ENCODE peak calls at places on chromosomes 5 and 9, in six cellular contexts. L is effector memory CD8-positive, alpha-beta T cell; W is AG08395; J is C1 segment of cervical spinal cord; E is upper lobe of right lung; I is T47D. H is an unnamed sample.
A peak's percentile ranks its signal among the peaks of the same experiment; 100 is the strongest.

GRCh38 chr5:15116996-15117395 is 245.4 kb upstream of the ANKH start:
- DNase-seq in L (no peak), W (no peak), J (no peak), E (no peak), I (no peak), H (no peak)

GRCh38 chr9:15239816-15240215 is 67.2 kb downstream of the TTC39B start:
- DNase-seq in L (no peak), W (peak; percentile 40), J (no peak), E (no peak), I (no peak), H (peak; percentile 56)

GRCh38 chr9:123327697-123328100 is 28.3 kb upstream of the CRB2 start:
- DNase-seq in L (no peak), W (no peak), J (no peak), E (peak; percentile 82), I (peak; percentile 51), H (no peak)

GRCh38 chr9:122001491-122002201 is 91.5 kb downstream of the TTLL11 start:
- DNase-seq in L (no peak), W (no peak), J (no peak), E (no peak), I (no peak), H (no peak)

GRCh38 chr9:95509851-95510529 is 6.8 kb downstream of the PTCH1 start:
- DNase-seq in L (no peak), W (no peak), J (no peak), E (no peak), I (no peak), H (no peak)

GRCh38 chr5:4189317-4189716 is 593.7 kb downstream of the IRX1 start:
- DNase-seq in L (no peak), W (no peak), J (no peak), E (no peak), I (no peak), H (no peak)

GRCh38 chr5:37839441-37840035 is 303 bp downstream of the GDNF start:
- DNase-seq in L (no peak), W (peak; percentile 65), J (no peak), E (peak; percentile 63), I (peak; percentile 74), H (peak; percentile 36)

GRCh38 chr9:104992696-104993095 is 64.7 kb upstream of the ABCA1 start:
- DNase-seq in L (no peak), W (no peak), J (no peak), E (no peak), I (no peak), H (no peak)

GRCh38 chr5:75663621-75664285 is 52.5 kb downstream of the ANKDD1B start:
- DNase-seq in L (no peak), W (no peak), J (no peak), E (no peak), I (no peak), H (no peak)

GRCh38 chr5:135433626-135434426 is 13.3 kb downstream of the DCANP1 start:
- DNase-seq in L (no peak), W (no peak), J (no peak), E (no peak), I (no peak), H (peak; percentile 26)

GRCh38 chr9:71925834-71926233 is 14.4 kb downstream of the C9orf85 start:
- DNase-seq in L (no peak), W (no peak), J (no peak), E (no peak), I (no peak), H (no peak)

GRCh38 chr5:177546262-177546741 is 8.1 kb downstream of the FAM193B start:
- DNase-seq in L (no peak), W (peak; percentile 93), J (no peak), E (no peak), I (no peak), H (peak; percentile 98)

GRCh38 chr5:96141749-96142148 is 180.1 kb upstream of the ELL2 start:
- DNase-seq in L (no peak), W (no peak), J (no peak), E (no peak), I (no peak), H (no peak)

GRCh38 chr5:10645146-10645545 is 81.3 kb downstream of the ANKRD33B start:
- DNase-seq in L (no peak), W (no peak), J (no peak), E (no peak), I (no peak), H (no peak)